ENCODE peak calls at places on chromosomes 2 and 18, in four cellular contexts. One of them, this sample, is unnamed.

GRCh38 chr2:180938419-180938818 is 42.0 kb upstream of the UBE2E3 start:
- DNase-seq in astrocyte: peak
- DNase-seq in kidney epithelial cell: peak
- DNase-seq in skeletal muscle cell: peak
- DNase-seq in this sample: peak

GRCh38 chr2:212619954-212620353 is 81.4 kb upstream of the ERBB4 start:
- DNase-seq in astrocyte: peak
- DNase-seq in kidney epithelial cell: no peak
- DNase-seq in skeletal muscle cell: no peak
- DNase-seq in this sample: peak

GRCh38 chr2:159738509-159739390 is 26.4 kb downstream of the MARCHF7 start:
- DNase-seq in astrocyte: no peak
- DNase-seq in kidney epithelial cell: no peak
- DNase-seq in skeletal muscle cell: peak
- DNase-seq in this sample: no peak

GRCh38 chr2:102085238-102085637 is 57.3 kb upstream of the IL1R1 start:
- DNase-seq in astrocyte: no peak
- DNase-seq in kidney epithelial cell: no peak
- DNase-seq in skeletal muscle cell: no peak
- DNase-seq in this sample: no peak

GRCh38 chr2:45759310-45759851 is 107.9 kb downstream of the PRKCE start:
- DNase-seq in astrocyte: peak
- DNase-seq in kidney epithelial cell: no peak
- DNase-seq in skeletal muscle cell: no peak
- DNase-seq in this sample: peak

GRCh38 chr2:150572194-150572766 is 84.8 kb upstream of the RND3 start:
- DNase-seq in astrocyte: no peak
- DNase-seq in kidney epithelial cell: no peak
- DNase-seq in skeletal muscle cell: no peak
- DNase-seq in this sample: no peak

GRCh38 chr18:35514283-35514682 is 16.5 kb upstream of the INO80C start:
- DNase-seq in astrocyte: no peak
- DNase-seq in kidney epithelial cell: no peak
- DNase-seq in skeletal muscle cell: no peak
- DNase-seq in this sample: no peak

GRCh38 chr2:237389831-237390230 is 24.1 kb downstream of the COL6A3 start:
- DNase-seq in astrocyte: no peak
- DNase-seq in kidney epithelial cell: no peak
- DNase-seq in skeletal muscle cell: no peak
- DNase-seq in this sample: no peak

GRCh38 chr2:10407841-10408648 is 40.1 kb downstream of the ODC1 start:
- DNase-seq in astrocyte: peak
- DNase-seq in kidney epithelial cell: peak
- DNase-seq in skeletal muscle cell: peak
- DNase-seq in this sample: peak

GRCh38 chr2:237234268-237234667 is 148.6 kb downstream of the COPS8 start:
- DNase-seq in astrocyte: no peak
- DNase-seq in kidney epithelial cell: no peak
- DNase-seq in skeletal muscle cell: peak
- DNase-seq in this sample: no peak

GRCh38 chr2:27809761-27810241 is 38.3 kb downstream of the MRPL33 start:
- DNase-seq in astrocyte: peak
- DNase-seq in kidney epithelial cell: no peak
- DNase-seq in skeletal muscle cell: peak
- DNase-seq in this sample: peak

GRCh38 chr2:233848276-233848675 is 6.1 kb downstream of the HJURP start:
- DNase-seq in astrocyte: no peak
- DNase-seq in kidney epithelial cell: no peak
- DNase-seq in skeletal muscle cell: no peak
- DNase-seq in this sample: no peak

GRCh38 chr2:200913654-200914053 is 24.5 kb downstream of the NIF3L1 start:
- DNase-seq in astrocyte: peak
- DNase-seq in kidney epithelial cell: no peak
- DNase-seq in skeletal muscle cell: peak
- DNase-seq in this sample: peak

GRCh38 chr2:177905640-177906039 is 166.9 kb downstream of the PDE11A start:
- DNase-seq in astrocyte: no peak
- DNase-seq in kidney epithelial cell: no peak
- DNase-seq in skeletal muscle cell: no peak
- DNase-seq in this sample: no peak

GRCh38 chr2:71784734-71785549 is 331.6 kb downstream of the DYSF start:
- DNase-seq in astrocyte: peak
- DNase-seq in kidney epithelial cell: peak
- DNase-seq in skeletal muscle cell: no peak
- DNase-seq in this sample: no peak

GRCh38 chr2:152200562-152201465 is 25.3 kb upstream of the STAM2 start:
- DNase-seq in astrocyte: peak
- DNase-seq in kidney epithelial cell: peak
- DNase-seq in skeletal muscle cell: peak
- DNase-seq in this sample: peak

GRCh38 chr2:176137883-176138282 is 8.4 kb downstream of the HOXD8 start:
- DNase-seq in astrocyte: no peak
- DNase-seq in kidney epithelial cell: no peak
- DNase-seq in skeletal muscle cell: no peak
- DNase-seq in this sample: no peak

GRCh38 chr2:127569274-127570065 is 34.0 kb downstream of the MYO7B start:
- DNase-seq in astrocyte: peak
- DNase-seq in kidney epithelial cell: peak
- DNase-seq in skeletal muscle cell: peak
- DNase-seq in this sample: peak

GRCh38 chr2:207042155-207042554 is 102.8 kb downstream of the CPO start:
- DNase-seq in astrocyte: peak
- DNase-seq in kidney epithelial cell: no peak
- DNase-seq in skeletal muscle cell: no peak
- DNase-seq in this sample: no peak

GRCh38 chr2:26786207-26787023 is 559 bp downstream of the CENPA start:
- DNase-seq in astrocyte: no peak
- DNase-seq in kidney epithelial cell: no peak
- DNase-seq in skeletal muscle cell: no peak
- DNase-seq in this sample: no peak

GRCh38 chr18:32049393-32050161 is 31.0 kb downstream of the RNF125 start:
- DNase-seq in astrocyte: peak
- DNase-seq in kidney epithelial cell: peak
- DNase-seq in skeletal muscle cell: no peak
- DNase-seq in this sample: no peak

GRCh38 chr2:223108376-223109100 is 56.5 kb downstream of the KCNE4 start:
- DNase-seq in astrocyte: no peak
- DNase-seq in kidney epithelial cell: no peak
- DNase-seq in skeletal muscle cell: no peak
- DNase-seq in this sample: no peak

GRCh38 chr2:234670052-234670451 is 173.2 kb upstream of the ARL4C start:
- DNase-seq in astrocyte: peak
- DNase-seq in kidney epithelial cell: peak
- DNase-seq in skeletal muscle cell: no peak
- DNase-seq in this sample: peak

DNA sequence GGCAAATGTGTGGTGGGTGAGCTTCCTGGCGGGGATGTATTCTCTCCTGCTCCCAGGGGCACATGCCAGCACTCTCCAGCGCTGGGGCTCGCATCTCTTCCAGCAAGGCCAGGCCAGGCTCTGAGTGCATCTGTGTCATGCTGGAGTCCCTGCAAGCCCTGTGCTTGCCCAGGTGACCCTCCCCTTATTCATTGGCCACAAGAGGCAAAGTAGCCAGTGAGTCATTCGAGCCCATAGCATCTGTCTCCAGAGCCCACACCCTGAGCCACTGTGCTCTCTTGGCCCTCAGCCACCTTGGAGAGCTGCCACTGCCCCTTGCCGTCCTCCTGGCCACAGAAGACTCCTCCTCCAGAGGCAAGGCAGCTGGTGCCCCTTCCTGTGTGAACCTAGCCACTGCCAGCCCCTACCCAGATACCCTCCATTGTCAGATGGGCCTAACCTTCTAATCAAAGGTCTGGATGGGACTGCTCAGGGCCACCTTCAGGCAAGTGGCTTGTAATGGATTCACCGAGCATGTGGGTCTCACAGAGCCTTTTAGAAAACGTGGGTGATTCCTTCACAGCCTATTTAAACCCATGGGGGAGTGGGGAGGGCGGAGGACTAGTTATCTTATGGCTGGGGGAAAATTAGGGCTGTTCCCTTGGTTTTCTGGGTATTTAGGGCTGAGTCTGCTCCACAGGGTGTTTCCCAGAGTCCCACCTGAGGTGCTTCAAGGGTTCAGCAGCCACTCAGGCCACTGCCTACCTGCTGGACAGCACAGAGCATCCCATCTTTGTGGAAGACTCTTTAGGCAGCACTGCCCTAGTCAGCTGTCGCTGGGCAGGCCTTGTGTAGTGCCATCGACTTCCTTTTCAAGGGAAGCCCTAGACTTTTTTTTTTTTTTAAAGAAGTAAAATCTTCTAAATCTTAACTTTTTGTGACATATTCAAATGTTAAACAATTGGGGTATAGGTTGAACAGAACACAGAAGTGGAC is 137.4 kb downstream of the ACOXL start:
- DNase-seq in astrocyte: peak
- DNase-seq in kidney epithelial cell: peak
- DNase-seq in skeletal muscle cell: peak
- DNase-seq in this sample: peak
- H3K4me3 ChIP-seq in astrocyte: no peak
- H3K4me3 ChIP-seq in kidney epithelial cell: no peak
- H3K4me3 ChIP-seq in skeletal muscle cell: no peak
- H3K4me3 ChIP-seq in this sample: no peak

DNA sequence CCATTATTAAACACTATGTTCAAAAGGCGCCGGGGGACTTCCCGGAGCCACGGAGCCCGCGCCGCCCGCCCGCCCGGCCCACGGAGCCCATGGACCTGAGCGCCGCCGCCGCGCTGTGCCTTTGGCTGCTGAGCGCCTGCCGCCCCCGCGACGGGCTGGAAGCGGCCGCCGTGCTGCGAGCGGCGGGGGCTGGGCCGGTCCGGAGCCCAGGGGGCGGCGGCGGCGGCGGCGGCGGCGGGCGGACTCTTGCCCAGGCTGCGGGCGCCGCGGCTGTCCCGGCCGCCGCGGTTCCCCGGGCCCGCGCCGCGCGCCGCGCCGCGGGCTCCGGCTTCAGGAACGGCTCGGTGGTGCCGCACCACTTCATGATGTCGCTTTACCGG is 197 bp downstream of the GDF7 start:
- DNase-seq in astrocyte: no peak
- DNase-seq in kidney epithelial cell: no peak
- DNase-seq in skeletal muscle cell: no peak
- DNase-seq in this sample: no peak
- H3K4me3 ChIP-seq in astrocyte: peak
- H3K4me3 ChIP-seq in kidney epithelial cell: peak
- H3K4me3 ChIP-seq in skeletal muscle cell: peak
- H3K4me3 ChIP-seq in this sample: peak

DNA sequence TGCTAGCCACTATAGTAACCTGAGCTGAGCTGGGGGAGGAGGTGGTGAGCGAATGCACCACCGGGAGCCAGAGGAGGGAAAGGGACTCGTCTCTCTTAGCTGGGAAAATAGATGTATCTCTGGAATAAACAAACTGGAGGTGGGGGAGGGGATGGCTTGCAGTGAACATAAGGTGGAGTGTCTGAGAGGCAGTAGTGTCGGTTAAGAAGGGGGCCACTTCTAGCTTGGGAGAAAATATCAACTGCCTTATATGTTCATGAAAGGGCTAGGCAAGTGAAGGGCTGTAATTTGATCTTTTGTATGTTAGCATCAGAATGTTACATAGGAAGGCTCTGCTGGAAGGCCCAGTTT is 2.2 kb downstream of the SETBP1 start:
- DNase-seq in astrocyte: no peak
- DNase-seq in kidney epithelial cell: no peak
- DNase-seq in skeletal muscle cell: no peak
- DNase-seq in this sample: no peak
- H3K4me3 ChIP-seq in astrocyte: no peak
- H3K4me3 ChIP-seq in kidney epithelial cell: no peak
- H3K4me3 ChIP-seq in skeletal muscle cell: peak
- H3K4me3 ChIP-seq in this sample: no peak

DNA sequence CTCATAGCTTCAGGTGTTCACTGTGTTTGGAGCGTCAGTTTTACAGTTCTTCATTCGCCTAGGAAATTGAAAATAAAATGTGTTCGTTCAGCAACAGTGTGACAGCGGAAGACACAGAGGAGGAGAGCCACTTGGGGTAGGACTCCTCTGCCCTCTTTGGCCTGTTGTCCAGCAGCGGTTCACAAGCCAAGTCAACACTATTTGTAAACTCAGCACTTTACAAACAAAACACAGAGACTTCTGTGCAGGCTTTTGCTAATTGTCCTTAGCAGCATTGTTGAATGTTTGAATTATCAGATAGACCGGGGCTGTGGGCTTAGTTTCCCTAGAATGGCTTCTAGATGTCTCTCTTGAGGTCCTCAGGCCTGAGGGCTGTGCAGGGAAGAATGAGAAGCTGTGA is 73.2 kb downstream of the TNFRSF11A start:
- DNase-seq in astrocyte: no peak
- DNase-seq in kidney epithelial cell: no peak
- DNase-seq in skeletal muscle cell: no peak
- DNase-seq in this sample: no peak
- H3K4me3 ChIP-seq in astrocyte: no peak
- H3K4me3 ChIP-seq in kidney epithelial cell: no peak
- H3K4me3 ChIP-seq in skeletal muscle cell: no peak
- H3K4me3 ChIP-seq in this sample: no peak

DNA sequence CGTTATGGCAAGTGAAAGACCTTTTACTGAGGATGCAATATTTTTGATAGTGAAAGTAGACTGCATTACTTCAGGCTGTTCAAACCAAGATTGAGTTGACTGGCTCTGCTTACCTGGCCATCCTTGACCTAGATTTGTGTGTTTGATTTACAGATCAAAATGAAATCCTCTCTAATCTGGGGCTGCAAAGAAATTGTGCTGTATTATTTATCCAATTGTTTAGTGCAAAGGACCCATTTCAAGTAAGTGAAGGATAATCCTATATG is 33.4 kb upstream of the WDR75 start:
- DNase-seq in astrocyte: no peak
- DNase-seq in kidney epithelial cell: no peak
- DNase-seq in skeletal muscle cell: no peak
- DNase-seq in this sample: no peak
- H3K4me3 ChIP-seq in astrocyte: no peak
- H3K4me3 ChIP-seq in kidney epithelial cell: no peak
- H3K4me3 ChIP-seq in skeletal muscle cell: no peak
- H3K4me3 ChIP-seq in this sample: peak

GRCh38 chr2:85548608-85548900 is 9.6 kb downstream of the MAT2A start:
- DNase-seq in astrocyte: no peak
- DNase-seq in kidney epithelial cell: no peak
- DNase-seq in skeletal muscle cell: no peak
- DNase-seq in this sample: no peak
- H3K4me3 ChIP-seq in astrocyte: no peak
- H3K4me3 ChIP-seq in kidney epithelial cell: no peak
- H3K4me3 ChIP-seq in skeletal muscle cell: no peak
- H3K4me3 ChIP-seq in this sample: no peak

This sample was measured in fibroblast of pulmonary artery.